ENCODE peak calls at places on chromosomes 12 and 14, in nine cellular contexts. S is heart left ventricle, L is adrenal gland, I is A549, W is suprapubic skin, Q is vagina, C is HepG2, T is IMR-90, E is esophagus squamous epithelium. D is an unnamed sample.

GRCh38 chr14:95056476-95056875 is 100.9 kb downstream of the DICER1 start:
- DNase-seq in S (no peak), L (no peak), I (no peak), W (no peak), Q (no peak), C (no peak), T (no peak), E (no peak), D (no peak)

GRCh38 chr12:71639341-71639760 is 24.3 kb downstream of the ZFC3H1 start:
- DNase-seq in S (no peak), L (no peak), I (peak), W (no peak), Q (no peak), C (peak), T (no peak), E (no peak), D (no peak)

GRCh38 chr12:80053048-80053790 is 46.1 kb upstream of the OTOGL start:
- DNase-seq in S (peak), L (peak), I (no peak), W (no peak), Q (no peak), C (no peak), T (peak), E (no peak), D (peak)

GRCh38 chr12:89101440-89101839 is 250.9 kb downstream of the DUSP6 start:
- DNase-seq in S (no peak), L (no peak), I (no peak), W (no peak), Q (no peak), C (no peak), T (no peak), E (no peak), D (no peak)

GRCh38 chr14:21987937-21988336 is 314.3 kb upstream of the OR4E1 start:
- DNase-seq in S (no peak), L (no peak), I (peak), W (no peak), Q (no peak), C (peak), T (peak), E (no peak), D (no peak)

GRCh38 chr12:110028323-110028722 is 20.0 kb downstream of the C12orf76 start:
- DNase-seq in S (no peak), L (no peak), I (no peak), W (no peak), Q (no peak), C (no peak), T (no peak), E (no peak), D (no peak)

GRCh38 chr12:67045650-67046049 is 223.5 kb upstream of the CAND1 start:
- DNase-seq in S (no peak), L (no peak), I (no peak), W (no peak), Q (no peak), C (no peak), T (no peak), E (no peak), D (no peak)

GRCh38 chr12:1530592-1531159 is 63.7 kb downstream of the FBXL14 start:
- DNase-seq in S (no peak), L (no peak), I (no peak), W (no peak), Q (no peak), C (no peak), T (no peak), E (no peak), D (no peak)

GRCh38 chr12:95739561-95740313 is 50.8 kb downstream of the NTN4 start:
- DNase-seq in S (peak), L (peak), I (no peak), W (peak), Q (no peak), C (no peak), T (no peak), E (no peak), D (peak)

GRCh38 chr12:67299936-67300335 is 30.8 kb downstream of the CAND1 start:
- DNase-seq in S (no peak), L (no peak), I (no peak), W (no peak), Q (no peak), C (no peak), T (no peak), E (no peak), D (no peak)

GRCh38 chr12:6970096-6970527 is 352 bp downstream of the PHB2 start:
- DNase-seq in S (no peak), L (no peak), I (peak), W (peak), Q (no peak), C (peak), T (no peak), E (no peak), D (no peak)

GRCh38 chr12:30701056-30701455 is 5.4 kb upstream of the IPO8 start:
- DNase-seq in S (no peak), L (no peak), I (no peak), W (no peak), Q (no peak), C (no peak), T (peak), E (no peak), D (no peak)
- TF ChIP-seq CTCF in S (no peak), L (no peak), I (no peak), W (no peak), Q (no peak), C (no peak), T (no peak), E (no peak), D (no peak)

GRCh38 chr14:70188608-70189540 is at the start of gene SLC8A3:
- DNase-seq in S (no peak), L (no peak), I (peak), W (no peak), Q (no peak), C (no peak), T (peak), E (no peak), D (no peak)
- TF ChIP-seq POLR2A in S (no peak), L (no peak), I (no peak), W (no peak), Q (no peak), C (no peak), T (no peak), E (no peak), D (no peak)

GRCh38 chr12:64624035-64624434 is 13.7 kb downstream of the RASSF3 start:
- DNase-seq in S (no peak), L (no peak), I (no peak), W (no peak), Q (no peak), C (no peak), T (no peak), E (no peak), D (no peak)

GRCh38 chr12:64621257-64621942 is 11.1 kb downstream of the RASSF3 start:
- DNase-seq in S (no peak), L (no peak), I (no peak), W (no peak), Q (no peak), C (no peak), T (peak), E (no peak), D (no peak)

GRCh38 chr12:64627781-64628180 is 17.5 kb downstream of the RASSF3 start:
- DNase-seq in S (no peak), L (no peak), I (peak), W (no peak), Q (no peak), C (no peak), T (peak), E (no peak), D (no peak)

GRCh38 chr12:64631197-64631596 is 20.9 kb downstream of the RASSF3 start:
- DNase-seq in S (no peak), L (no peak), I (no peak), W (no peak), Q (no peak), C (no peak), T (no peak), E (no peak), D (no peak)

DNA sequence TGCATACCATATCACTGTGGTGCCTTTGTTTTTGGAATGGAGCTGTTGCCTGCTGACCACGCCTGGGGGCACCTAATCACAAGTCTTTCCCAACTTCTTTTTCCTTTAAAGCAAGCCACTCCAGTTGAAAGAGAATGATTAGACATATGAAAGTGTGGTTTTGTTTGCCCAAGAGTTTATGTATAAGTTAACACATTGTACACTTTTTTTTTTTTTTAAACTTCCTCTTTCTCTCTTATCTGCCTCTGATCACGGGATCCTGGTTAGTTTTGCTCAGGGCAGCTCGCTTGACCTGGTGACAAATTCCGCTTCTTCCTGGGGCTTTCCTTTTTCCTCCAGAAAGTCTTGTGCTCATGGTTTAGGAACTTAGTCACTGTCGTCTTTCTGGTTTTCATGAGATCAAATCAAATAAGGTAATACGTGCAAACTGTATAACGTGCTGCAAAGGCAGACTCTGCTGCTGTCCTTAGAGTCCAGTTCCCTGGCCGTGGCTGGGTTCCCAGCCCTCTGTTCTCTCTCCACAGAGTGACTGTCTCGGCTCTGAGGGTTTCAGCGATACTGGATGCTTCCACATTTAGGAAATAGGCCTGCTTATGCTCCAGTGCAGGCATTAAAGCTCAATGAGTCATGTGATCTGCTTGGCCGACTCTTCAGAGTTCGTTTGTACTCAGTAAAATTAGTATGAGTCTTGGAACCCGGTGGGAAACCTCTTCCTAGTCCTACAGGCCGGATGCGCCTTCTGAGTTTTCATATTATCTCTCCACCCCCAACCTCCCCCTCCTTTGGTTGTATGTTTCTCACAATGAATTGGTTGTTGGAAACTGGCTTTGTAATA is 15.2 kb downstream of the RASSF3 start:
- DNase-seq in S (peak), L (peak), I (peak), W (peak), Q (no peak), C (peak), T (peak), E (no peak), D (peak)
- TF ChIP-seq CTCF in S (no peak), L (no peak), I (peak), W (no peak), Q (no peak), C (peak), T (peak), E (no peak), D (no peak)

GRCh38 chr12:132658149-132658905 is 28.8 kb downstream of the POLE start:
- DNase-seq in S (no peak), L (no peak), I (no peak), W (no peak), Q (no peak), C (no peak), T (no peak), E (no peak), D (no peak)
- TF ChIP-seq POLR2A in S (no peak), L (no peak), I (no peak), W (no peak), Q (no peak), C (no peak), T (no peak), E (no peak), D (no peak)

GRCh38 chr12:10720974-10721565 is 2.1 kb downstream of the YBX3 start:
- DNase-seq in S (no peak), L (no peak), I (no peak), W (no peak), Q (no peak), C (no peak), T (no peak), E (no peak), D (no peak)

GRCh38 chr12:10722905-10723866 is at the start of gene YBX3:
- DNase-seq in S (peak), L (peak), I (peak), W (peak), Q (no peak), C (peak), T (peak), E (peak), D (peak)

GRCh38 chr12:10719482-10719881 is 3.6 kb downstream of the YBX3 start:
- DNase-seq in S (peak), L (no peak), I (no peak), W (no peak), Q (no peak), C (no peak), T (no peak), E (no peak), D (no peak)

GRCh38 chr12:10721654-10722501 is 1.2 kb downstream of the YBX3 start:
- DNase-seq in S (peak), L (peak), I (peak), W (peak), Q (no peak), C (peak), T (peak), E (peak), D (peak)

DNA sequence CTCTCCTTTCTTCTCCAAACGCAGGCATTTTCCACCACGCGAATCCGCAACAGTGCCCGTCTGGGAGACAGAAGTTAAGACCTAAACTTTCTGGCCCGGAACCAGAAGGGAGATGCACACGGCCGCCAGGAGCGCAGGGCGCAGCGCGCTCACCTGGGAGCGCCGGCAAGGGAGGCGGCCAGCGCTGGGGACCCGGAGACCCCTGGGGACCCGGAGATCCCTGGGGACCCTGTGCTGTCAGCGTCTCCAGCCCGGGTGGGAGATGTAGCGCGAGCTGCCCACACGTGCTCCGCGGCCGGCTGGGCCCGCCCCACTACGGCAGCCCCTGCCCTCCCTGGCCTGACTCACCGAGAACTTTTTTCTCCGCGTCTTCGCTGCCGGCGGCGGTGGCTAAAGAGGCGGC is 620 bp downstream of the YBX3 start:
- DNase-seq in S (peak), L (peak), I (no peak), W (no peak), Q (no peak), C (peak), T (peak), E (no peak), D (no peak)
- TF ChIP-seq CTCF in S (no peak), L (no peak), I (no peak), W (no peak), Q (no peak), C (no peak), T (no peak), E (peak), D (no peak)